ENCODE peak calls at places on chromosomes 5 and 9, in seven cellular contexts. J is cardiac muscle cell; I is transverse colon; Y is CD8-positive, alpha-beta memory T cell; V is adrenal gland; F is neuronal stem cell; L is heart left ventricle. T is an unnamed sample. For H3K27me3 and H3K9me3, the result is how much of the 10 kb centered on the place peaks cover.

GRCh38 chr5:87541668-87542067 is 128.9 kb upstream of the CCNH start:
- DNase-seq in F (no peak), L (no peak), I (no peak), J (no peak), V (no peak), Y (no peak), T (no peak)

GRCh38 chr5:97231025-97231636 is 48.1 kb upstream of the RIOK2 start:
- DNase-seq in Y (no peak), I (peak), V (peak), L (no peak), F (peak), J (peak), T (peak)

GRCh38 chr9:7103382-7104170 is 345.8 kb downstream of the KDM4C start:
- DNase-seq in L (no peak), J (peak), Y (no peak), I (no peak), V (no peak), F (no peak), T (no peak)

GRCh38 chr5:119063579-119064379 is 7.1 kb upstream of the DMXL1 start:
- DNase-seq in L (no peak), V (no peak), Y (no peak), I (no peak), F (no peak), J (no peak), T (no peak)

GRCh38 chr5:132221781-132222648 is 5.6 kb downstream of the P4HA2 start:
- DNase-seq in F (no peak), Y (no peak), J (no peak), I (peak), L (peak), V (no peak), T (no peak)

GRCh38 chr5:175250426-175250825 is 193.6 kb downstream of the DRD1 start:
- DNase-seq in L (no peak), V (no peak), J (no peak), F (no peak), Y (no peak), I (no peak), T (no peak)

GRCh38 chr9:132594412-132594811 is 12.0 kb downstream of the BARHL1 start:
- DNase-seq in I (no peak), V (no peak), J (no peak), Y (no peak), F (no peak), L (no peak), T (no peak)

GRCh38 chr9:78812665-78813064 is 515.7 kb downstream of the PSAT1 start:
- DNase-seq in F (no peak), I (no peak), Y (no peak), J (no peak), V (no peak), L (no peak), T (no peak)

GRCh38 chr9:13088734-13089427 is 190.6 kb downstream of the MPDZ start:
- DNase-seq in J (peak), V (no peak), L (no peak), Y (no peak), I (peak), F (peak), T (peak)

GRCh38 chr9:97556036-97556720 is 54.7 kb downstream of the TMOD1 start:
- DNase-seq in F (no peak), J (no peak), Y (no peak), I (no peak), V (peak), L (no peak), T (no peak)

GRCh38 chr9:119961774-119962408 is 592.7 kb upstream of the BRINP1 start:
- DNase-seq in L (no peak), F (peak), Y (no peak), I (peak), V (peak), J (peak), T (peak)

GRCh38 chr9:128807827-128808226 is 10.5 kb upstream of the ENDOG start:
- DNase-seq in Y (no peak), J (no peak), I (no peak), F (no peak), L (no peak), V (no peak), T (no peak)

GRCh38 chr5:79924936-79925893 is 65.8 kb downstream of the MTX3 start:
- DNase-seq in F (no peak), J (peak), L (no peak), V (no peak), I (no peak), Y (no peak), T (no peak)

GRCh38 chr5:56142233-56142619 is 90.9 kb downstream of the ANKRD55 start:
- DNase-seq in Y (no peak), F (no peak), I (no peak), V (no peak), L (no peak), J (no peak), T (no peak)

GRCh38 chr5:66436721-66437120 is 159.5 kb upstream of the MAST4 start:
- DNase-seq in V (no peak), L (peak), J (no peak), Y (no peak), I (no peak), F (no peak), T (peak)

GRCh38 chr9:6715755-6716643 is 41.8 kb upstream of the KDM4C start:
- DNase-seq in Y (peak), V (peak), J (no peak), L (peak), I (peak), F (no peak), T (no peak)

GRCh38 chr5:96861044-96861443 is 15.3 kb upstream of the ERAP2 start:
- DNase-seq in Y (no peak), J (no peak), L (no peak), V (no peak), I (no peak), F (no peak), T (no peak)

GRCh38 chr5:79535477-79536192 is 21.7 kb upstream of the HOMER1 start:
- DNase-seq in Y (no peak), F (no peak), I (no peak), L (no peak), V (no peak), J (no peak), T (no peak)

GRCh38 chr5:57176350-57176857 is 2.5 kb downstream of the GPBP1 start:
- DNase-seq in J (no peak), V (no peak), Y (no peak), F (no peak), I (no peak), L (no peak), T (no peak)

GRCh38 chr9:34499101-34499500 is 23.7 kb downstream of the ENHO start:
- DNase-seq in I (no peak), F (no peak), L (no peak), V (no peak), Y (no peak), J (no peak), T (no peak)

GRCh38 chr5:151079838-151080619 is 805 bp downstream of the TNIP1 start:
- DNase-seq in I (no peak), Y (no peak), J (no peak), V (no peak), F (no peak), L (no peak), T (peak)

GRCh38 chr5:68846828-68847227 is 247.0 kb upstream of the SLC30A5 start:
- DNase-seq in I (no peak), L (no peak), Y (no peak), J (no peak), F (no peak), V (no peak), T (no peak)

GRCh38 chr5:89703799-89704198 is 705.8 kb downstream of the CETN3 start:
- DNase-seq in Y (no peak), I (no peak), V (no peak), L (no peak), J (peak), F (peak), T (peak)

GRCh38 chr9:109312783-109313182 is 8.1 kb downstream of the EPB41L4B start:
- DNase-seq in I (no peak), Y (no peak), V (no peak), F (no peak), J (no peak), L (no peak), T (no peak)

GRCh38 chr5:6305821-6306220 is 72.5 kb downstream of the MED10 start:
- DNase-seq in J (no peak), Y (no peak), V (no peak), L (no peak), I (no peak), F (no peak), T (no peak)

GRCh38 chr5:5341531-5342292 is 80.8 kb upstream of the ICE1 start:
- DNase-seq in J (no peak), F (no peak), L (no peak), I (no peak), V (no peak), Y (no peak), T (no peak)

GRCh38 chr9:70600479-70600878 is 186.0 kb upstream of the KLF9 start:
- DNase-seq in V (peak), I (peak), L (peak), Y (no peak), F (no peak), J (no peak), T (no peak)
- H3K4me3 ChIP-seq in V (no peak), I (no peak), L (no peak), Y (no peak), F (no peak), J (no peak), T (no peak)

DNA sequence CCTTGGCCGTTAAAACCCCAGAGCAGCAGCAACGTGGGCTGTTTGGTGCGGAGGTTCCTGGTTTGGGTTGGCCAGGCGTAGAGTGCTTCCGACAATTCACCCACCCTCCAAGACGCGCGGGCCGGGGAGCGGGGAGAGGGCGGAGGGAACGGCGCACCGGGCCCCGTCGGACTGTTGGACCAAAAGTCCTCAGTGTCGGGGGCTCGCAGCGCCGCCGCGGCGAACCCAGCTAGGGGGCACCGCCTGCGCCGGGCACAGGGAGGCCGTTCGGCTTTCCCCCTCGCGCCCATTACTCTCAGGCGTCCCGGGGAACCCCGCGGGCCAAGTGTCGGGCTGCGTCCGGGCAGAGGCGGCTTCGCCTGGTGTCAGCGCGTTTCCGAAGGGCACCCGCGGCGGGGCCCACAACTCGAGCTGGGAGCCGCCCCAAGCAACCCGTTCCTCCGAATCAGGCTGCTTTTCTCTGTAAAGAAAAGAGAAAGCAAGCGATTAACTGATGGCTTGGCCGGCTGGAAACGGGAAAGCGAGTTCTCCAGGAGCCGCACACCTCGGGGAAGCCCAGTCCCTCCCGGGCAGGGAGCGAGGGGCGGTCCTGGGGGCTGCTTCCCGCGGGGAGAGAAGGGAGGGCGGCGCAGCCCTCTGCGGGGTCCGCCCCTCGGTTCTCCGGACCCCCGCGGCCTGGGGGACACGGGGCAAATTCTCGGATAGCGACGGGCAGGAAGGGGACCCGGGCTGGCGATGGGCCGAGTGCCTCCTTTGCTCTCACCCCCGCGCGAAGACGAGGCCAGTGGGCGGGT is 145.5 kb downstream of the ERCC6L2 start:
- DNase-seq in F (peak), I (peak), V (no peak), L (no peak), J (peak), Y (peak), T (peak)
- H3K27me3 ChIP-seq in F (under half), I (under half), V (under half), L (under half), J (under half), Y (under half), T (under half)

GRCh38 chr9:137374131-137374845 is 48.7 kb downstream of the EXD3 start:
- DNase-seq in J (no peak), V (no peak), F (no peak), Y (no peak), L (peak), I (no peak), T (no peak)
- H3K9me3 ChIP-seq in J (under half), V (under half), F (under half), Y (under half), L (under half), I (under half), T (under half)

DNA sequence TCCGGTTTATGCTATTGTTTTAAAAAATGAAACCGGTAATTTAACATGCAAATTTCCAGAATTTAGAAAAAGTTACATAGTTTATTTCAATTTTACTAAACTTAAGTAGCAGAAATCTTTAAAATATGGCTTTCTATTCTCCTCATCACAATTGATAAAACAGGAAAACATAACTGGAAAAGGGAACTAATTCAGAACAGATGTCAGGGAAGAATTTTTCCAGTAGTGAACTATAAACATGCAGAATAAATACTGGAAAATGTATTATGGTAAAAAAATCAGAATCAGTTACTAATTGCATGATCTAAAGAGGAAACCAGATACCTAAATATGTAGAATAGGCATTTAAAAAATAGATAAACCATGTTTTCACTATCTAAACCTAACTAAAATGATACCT is 7.3 kb upstream of the NR4A3 start:
- DNase-seq in I (no peak), J (no peak), V (no peak), F (no peak), Y (no peak), L (no peak), T (no peak)
- H3K4me3 ChIP-seq in I (no peak), J (no peak), V (no peak), F (no peak), Y (no peak), L (no peak), T (no peak)

DNA sequence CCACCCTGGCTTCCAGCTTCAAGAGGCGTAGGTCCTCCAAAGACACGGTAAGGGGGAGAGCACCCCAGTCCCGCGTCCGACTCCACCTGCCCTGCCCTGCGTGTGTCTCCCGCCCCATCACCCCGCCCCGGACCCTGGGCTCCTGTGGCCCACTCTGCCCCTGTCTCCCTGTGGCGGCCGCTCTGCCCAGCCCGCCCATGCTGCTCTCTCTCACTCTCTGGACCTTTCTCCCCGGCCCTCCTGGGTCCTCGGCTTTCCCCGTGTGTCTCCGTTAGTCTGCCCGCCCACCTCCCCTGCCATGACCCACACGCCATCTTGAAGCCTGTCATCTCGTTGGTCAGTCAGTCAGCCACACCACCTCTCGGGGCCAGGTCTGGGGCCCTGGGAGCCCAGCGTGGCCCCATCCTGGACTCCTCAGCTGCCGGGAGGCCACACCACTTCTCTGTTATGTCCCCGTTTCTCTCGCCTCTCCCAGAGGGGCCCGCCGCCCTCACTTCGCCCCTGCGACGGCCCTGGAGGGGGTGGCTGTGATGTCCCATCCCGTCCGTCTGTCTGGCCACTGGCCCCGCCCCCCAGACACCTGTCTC is 4.5 kb downstream of the LRRC26 start:
- DNase-seq in I (no peak), L (no peak), V (no peak), Y (no peak), J (no peak), F (no peak), T (no peak)
- H3K27me3 ChIP-seq in I (half or more), L (half or more), V (half or more), Y (under half), J (half or more), F (under half), T (half or more)

GRCh38 chr5:179139111-179139935 is 79.2 kb downstream of the ZNF354C start:
- DNase-seq in F (no peak), I (no peak), J (no peak), L (no peak), Y (no peak), V (no peak), T (no peak)
- H3K9me3 ChIP-seq in F (under half), I (under half), J (under half), L (under half), Y (under half), V (under half), T (under half)

DNA sequence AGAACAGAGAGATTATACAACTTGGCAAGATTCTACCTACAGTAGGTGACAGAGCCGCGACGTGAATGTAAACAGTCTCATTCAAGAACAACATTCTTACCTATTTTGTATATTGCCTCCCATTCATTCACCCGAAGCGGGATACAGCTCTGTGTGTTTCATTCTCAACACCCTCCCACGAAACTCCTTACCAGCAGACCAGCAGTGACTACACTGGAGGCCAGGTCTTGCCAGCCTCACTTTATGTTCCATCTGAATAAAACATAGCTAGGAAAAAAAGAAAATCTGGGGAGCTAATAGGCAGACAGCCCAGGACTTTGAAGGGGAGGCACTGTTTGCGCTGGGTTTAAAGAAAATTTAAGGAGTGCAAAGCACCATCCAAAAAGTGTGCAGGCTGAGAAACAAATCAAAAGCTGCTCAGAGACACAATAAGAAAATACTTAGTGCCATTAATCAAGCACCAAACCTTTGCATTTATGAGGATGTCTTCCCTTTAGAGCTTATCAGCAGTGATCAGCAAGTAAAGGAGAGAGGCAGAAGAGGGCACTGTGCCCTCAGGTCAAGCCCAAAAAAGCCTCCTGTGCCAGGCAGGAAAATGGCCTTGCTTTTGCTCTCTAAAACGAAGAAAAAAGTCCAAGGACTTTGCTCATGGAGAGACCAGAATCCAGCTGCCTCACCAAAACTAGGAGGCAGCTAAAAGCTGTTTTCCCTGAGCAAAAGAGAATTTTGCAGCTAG is 295.2 kb downstream of the BNC2 start:
- DNase-seq in F (no peak), V (no peak), L (no peak), J (no peak), Y (no peak), I (no peak), T (no peak)
- H3K4me3 ChIP-seq in F (no peak), V (no peak), L (no peak), J (no peak), Y (no peak), I (no peak), T (no peak)

GRCh38 chr5:77643654-77644404 is 5.3 kb upstream of the OTP start:
- DNase-seq in Y (no peak), J (no peak), I (no peak), L (no peak), V (no peak), F (no peak), T (no peak)
- H3K27me3 ChIP-seq in Y (half or more), J (half or more), I (half or more), L (half or more), V (half or more), F (under half), T (under half)

DNA sequence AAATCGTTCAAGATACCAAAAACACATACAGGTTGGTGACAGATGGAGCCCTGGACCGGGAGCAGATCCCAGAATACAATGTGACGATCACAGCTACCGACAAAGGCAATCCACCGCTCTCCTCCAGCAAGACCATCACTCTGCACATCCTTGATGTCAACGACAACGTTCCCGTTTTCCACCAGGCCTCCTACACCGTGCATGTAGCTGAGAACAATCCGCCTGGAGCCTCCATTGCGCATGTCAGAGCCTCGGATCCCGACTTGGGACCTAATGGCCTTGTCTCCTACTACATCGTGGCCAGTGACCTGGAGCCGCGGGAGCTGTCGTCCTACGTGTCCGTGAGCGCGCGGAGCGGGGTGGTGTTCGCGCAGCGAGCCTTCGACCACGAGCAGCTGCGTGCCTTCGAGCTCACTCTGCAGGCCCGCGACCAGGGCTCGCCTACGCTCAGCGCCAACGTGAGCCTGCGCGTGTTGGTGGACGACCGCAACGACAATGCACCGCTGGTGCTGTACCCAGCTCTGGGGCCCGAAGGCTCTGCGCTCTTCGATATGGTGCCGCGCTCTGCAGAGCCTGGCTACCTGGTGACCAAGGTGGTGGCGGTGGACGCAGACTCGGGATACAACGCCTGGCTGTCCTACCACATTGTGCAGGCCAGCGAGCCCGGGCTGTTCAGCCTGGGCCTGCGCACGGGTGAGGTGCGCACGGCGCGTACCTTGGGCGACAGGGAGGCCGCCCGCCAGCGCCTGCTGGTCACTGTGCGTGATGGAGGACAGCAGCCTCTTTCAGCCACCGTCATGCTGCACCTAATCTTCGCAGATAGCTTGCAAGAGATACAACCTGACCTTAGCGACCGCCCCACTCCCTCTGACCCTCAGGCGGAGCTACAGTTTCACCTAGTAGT is 1.8 kb downstream of the PCDHGB3 start:
- DNase-seq in I (no peak), F (no peak), V (no peak), L (no peak), J (no peak), Y (no peak), T (no peak)
- H3K9me3 ChIP-seq in I (under half), F (under half), V (under half), L (half or more), J (under half), Y (under half), T (under half)

DNA sequence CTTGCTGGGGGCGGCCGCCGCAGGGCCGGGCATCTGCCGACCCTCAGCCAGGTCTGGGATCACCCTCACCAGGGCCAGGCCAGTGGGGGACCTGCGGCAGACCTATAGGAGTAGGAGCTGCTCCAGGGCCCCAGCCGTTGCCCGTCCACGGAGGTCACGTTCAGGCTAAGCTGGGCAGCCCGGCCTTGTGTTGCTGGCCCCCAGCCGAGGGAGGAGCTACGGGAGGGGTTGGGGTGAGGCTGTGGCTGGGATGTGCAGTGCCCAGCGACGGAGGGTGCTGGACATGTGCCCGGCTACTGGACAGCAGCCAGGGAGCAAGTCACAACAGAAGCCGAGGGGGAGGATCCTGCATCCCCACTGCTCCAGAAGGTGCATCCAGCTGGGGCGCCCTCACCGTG is 39.6 kb upstream of the SLC6A19 start:
- DNase-seq in F (no peak), J (no peak), Y (no peak), I (peak), V (peak), L (peak), T (no peak)
- H3K4me3 ChIP-seq in F (no peak), J (no peak), Y (no peak), I (no peak), V (no peak), L (no peak), T (no peak)